ENCODE peak calls at places on chromosomes 4 and X, in ten cellular contexts. F, K, M, O, A, B, I, E, H and D are unnamed samples.

GRCh38 chr4:121243476-121243875 is 79.4 kb upstream of the TNIP3 start:
- DNase-seq in F (no peak), B (peak), A (no peak), E (no peak), M (no peak), K (no peak), I (no peak), H (no peak), O (no peak), D (peak)

GRCh38 chr4:6342530-6343293 is 73.1 kb downstream of the WFS1 start:
- DNase-seq in H (no peak), F (no peak), B (no peak), A (no peak), M (peak), K (no peak), I (no peak), E (no peak), O (no peak), D (no peak)

GRCh38 chr4:149160370-149160769 is 655.3 kb downstream of the IQCM start:
- DNase-seq in K (no peak), H (no peak), B (no peak), O (no peak), F (no peak), A (no peak), M (no peak), E (no peak), I (no peak), D (no peak)

GRCh38 chrX:69538321-69538876 is 34.3 kb downstream of the NALF2 start:
- DNase-seq in E (peak), O (peak), I (peak), F (peak), A (peak), H (peak), K (peak), B (peak), M (peak), D (peak)

GRCh38 chr4:766559-767283 is 59.2 kb downstream of the CPLX1 start:
- DNase-seq in E (no peak), M (no peak), A (no peak), B (no peak), F (no peak), K (no peak), O (no peak), H (no peak), I (no peak), D (no peak)

GRCh38 chr4:14834382-14834781 is 167.9 kb upstream of the CPEB2 start:
- DNase-seq in F (no peak), H (no peak), K (no peak), A (no peak), B (no peak), M (no peak), I (no peak), E (no peak), O (no peak), D (no peak)

GRCh38 chrX:101057095-101057714 is 5.3 kb upstream of the TRMT2B start:
- DNase-seq in O (no peak), E (peak), H (no peak), M (no peak), F (peak), K (no peak), I (no peak), A (peak), B (no peak), D (no peak)

GRCh38 chr4:87949961-87950360 is 25.6 kb upstream of the SPP1 start:
- DNase-seq in I (peak), M (no peak), E (peak), A (no peak), K (no peak), O (no peak), B (no peak), F (peak), H (no peak), D (no peak)